ENCODE peak calls at places on chromosomes 2 and 18, in nine cellular contexts. One of them, this sample, is unnamed.

GRCh38 chr2:84880645-84881521 is at the start of gene TRABD2A:
- DNase-seq in fibroblast of mammary gland: peak
- DNase-seq in neural crest cell: peak
- DNase-seq in astrocyte of the spinal cord: no peak
- DNase-seq in thoracic aorta: no peak
- DNase-seq in cardiac muscle cell: no peak
- DNase-seq in Calu3: no peak
- DNase-seq in tibial artery: no peak
- DNase-seq in brain microvascular endothelial cell: no peak
- DNase-seq in this sample: peak

GRCh38 chr2:246489-247145 is 17.2 kb downstream of the SH3YL1 start:
- DNase-seq in thoracic aorta: no peak
- DNase-seq in cardiac muscle cell: peak
- DNase-seq in fibroblast of mammary gland: peak
- DNase-seq in neural crest cell: peak
- DNase-seq in Calu3: peak
- DNase-seq in astrocyte of the spinal cord: peak
- DNase-seq in brain microvascular endothelial cell: peak
- DNase-seq in tibial artery: no peak
- DNase-seq in this sample: peak

GRCh38 chr2:59713577-59713976 is 839.9 kb downstream of the BCL11A start:
- DNase-seq in tibial artery: no peak
- DNase-seq in neural crest cell: no peak
- DNase-seq in Calu3: no peak
- DNase-seq in brain microvascular endothelial cell: no peak
- DNase-seq in cardiac muscle cell: no peak
- DNase-seq in fibroblast of mammary gland: no peak
- DNase-seq in thoracic aorta: no peak
- DNase-seq in astrocyte of the spinal cord: no peak
- DNase-seq in this sample: no peak

GRCh38 chr2:241102239-241102803 is at the start of gene MTERF4:
- DNase-seq in neural crest cell: peak
- DNase-seq in astrocyte of the spinal cord: peak
- DNase-seq in thoracic aorta: peak
- DNase-seq in cardiac muscle cell: peak
- DNase-seq in brain microvascular endothelial cell: peak
- DNase-seq in tibial artery: peak
- DNase-seq in Calu3: peak
- DNase-seq in fibroblast of mammary gland: peak
- DNase-seq in this sample: peak

GRCh38 chr2:74834806-74835755 is 1.2 kb downstream of the HK2 start:
- DNase-seq in brain microvascular endothelial cell: no peak
- DNase-seq in Calu3: peak
- DNase-seq in neural crest cell: peak
- DNase-seq in tibial artery: no peak
- DNase-seq in cardiac muscle cell: peak
- DNase-seq in astrocyte of the spinal cord: peak
- DNase-seq in thoracic aorta: no peak
- DNase-seq in fibroblast of mammary gland: peak
- DNase-seq in this sample: peak

GRCh38 chr18:75679347-75679746 is 251.8 kb upstream of the SMIM21 start:
- DNase-seq in thoracic aorta: no peak
- DNase-seq in brain microvascular endothelial cell: no peak
- DNase-seq in fibroblast of mammary gland: peak
- DNase-seq in tibial artery: no peak
- DNase-seq in cardiac muscle cell: peak
- DNase-seq in astrocyte of the spinal cord: peak
- DNase-seq in neural crest cell: no peak
- DNase-seq in Calu3: no peak
- DNase-seq in this sample: no peak

GRCh38 chr18:50678651-50679415 is 118.9 kb downstream of the MAPK4 start:
- DNase-seq in tibial artery: peak
- DNase-seq in Calu3: no peak
- DNase-seq in fibroblast of mammary gland: no peak
- DNase-seq in thoracic aorta: no peak
- DNase-seq in astrocyte of the spinal cord: no peak
- DNase-seq in brain microvascular endothelial cell: no peak
- DNase-seq in neural crest cell: no peak
- DNase-seq in cardiac muscle cell: no peak
- DNase-seq in this sample: no peak

GRCh38 chr2:188813846-188814245 is 160.3 kb upstream of the COL3A1 start:
- DNase-seq in thoracic aorta: no peak
- DNase-seq in cardiac muscle cell: peak
- DNase-seq in neural crest cell: no peak
- DNase-seq in brain microvascular endothelial cell: peak
- DNase-seq in fibroblast of mammary gland: peak
- DNase-seq in Calu3: no peak
- DNase-seq in astrocyte of the spinal cord: peak
- DNase-seq in tibial artery: no peak
- DNase-seq in this sample: peak

GRCh38 chr2:135870571-135870970 is 5.7 kb downstream of the MCM6 start:
- DNase-seq in thoracic aorta: no peak
- DNase-seq in fibroblast of mammary gland: no peak
- DNase-seq in Calu3: no peak
- DNase-seq in brain microvascular endothelial cell: no peak
- DNase-seq in tibial artery: no peak
- DNase-seq in cardiac muscle cell: no peak
- DNase-seq in neural crest cell: no peak
- DNase-seq in astrocyte of the spinal cord: no peak
- DNase-seq in this sample: no peak

GRCh38 chr2:3024401-3024935 is 353.1 kb downstream of the EIPR1 start:
- DNase-seq in thoracic aorta: no peak
- DNase-seq in tibial artery: no peak
- DNase-seq in fibroblast of mammary gland: no peak
- DNase-seq in astrocyte of the spinal cord: no peak
- DNase-seq in Calu3: no peak
- DNase-seq in cardiac muscle cell: no peak
- DNase-seq in brain microvascular endothelial cell: no peak
- DNase-seq in neural crest cell: no peak
- DNase-seq in this sample: no peak

GRCh38 chr2:232741284-232741683 is 35.1 kb downstream of the KCNJ13 start:
- DNase-seq in thoracic aorta: no peak
- DNase-seq in fibroblast of mammary gland: no peak
- DNase-seq in tibial artery: no peak
- DNase-seq in astrocyte of the spinal cord: no peak
- DNase-seq in brain microvascular endothelial cell: no peak
- DNase-seq in cardiac muscle cell: no peak
- DNase-seq in neural crest cell: no peak
- DNase-seq in Calu3: no peak
- DNase-seq in this sample: no peak

GRCh38 chr18:24785019-24785418 is 324.6 kb downstream of the HRH4 start:
- DNase-seq in neural crest cell: no peak
- DNase-seq in astrocyte of the spinal cord: no peak
- DNase-seq in fibroblast of mammary gland: no peak
- DNase-seq in brain microvascular endothelial cell: no peak
- DNase-seq in thoracic aorta: no peak
- DNase-seq in Calu3: no peak
- DNase-seq in cardiac muscle cell: no peak
- DNase-seq in tibial artery: no peak
- DNase-seq in this sample: no peak

DNA sequence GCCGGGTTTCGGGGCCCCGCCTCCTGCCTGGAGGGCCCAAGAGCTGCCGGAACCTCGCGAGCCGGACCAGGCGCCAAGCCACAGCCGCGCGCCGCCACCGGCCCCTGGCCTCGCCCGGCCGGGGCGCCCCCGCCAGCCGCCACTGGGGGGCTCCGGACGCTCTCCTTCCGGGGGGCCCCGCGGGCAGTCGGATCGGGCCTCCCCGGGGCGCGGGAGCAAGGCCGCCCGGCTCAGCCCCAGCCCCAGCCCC is 17.4 kb upstream of the HAAO start:
- DNase-seq in neural crest cell: peak
- DNase-seq in fibroblast of mammary gland: no peak
- DNase-seq in tibial artery: peak
- DNase-seq in brain microvascular endothelial cell: peak
- DNase-seq in Calu3: peak
- DNase-seq in astrocyte of the spinal cord: no peak
- DNase-seq in thoracic aorta: peak
- DNase-seq in cardiac muscle cell: peak
- DNase-seq in this sample: no peak
- TF ChIP-seq CTCF in neural crest cell: peak
- TF ChIP-seq CTCF in fibroblast of mammary gland: no peak
- TF ChIP-seq CTCF in tibial artery: no peak
- TF ChIP-seq CTCF in brain microvascular endothelial cell: no peak
- TF ChIP-seq CTCF in Calu3: peak
- TF ChIP-seq CTCF in astrocyte of the spinal cord: no peak
- TF ChIP-seq CTCF in thoracic aorta: no peak
- TF ChIP-seq CTCF in cardiac muscle cell: no peak
- TF ChIP-seq CTCF in this sample: no peak

GRCh38 chr2:172804423-172804822 is 68.8 kb downstream of the RAPGEF4 start:
- DNase-seq in fibroblast of mammary gland: no peak
- DNase-seq in astrocyte of the spinal cord: no peak
- DNase-seq in Calu3: no peak
- DNase-seq in brain microvascular endothelial cell: no peak
- DNase-seq in tibial artery: no peak
- DNase-seq in cardiac muscle cell: no peak
- DNase-seq in thoracic aorta: no peak
- DNase-seq in neural crest cell: no peak
- DNase-seq in this sample: no peak
- TF ChIP-seq CTCF in fibroblast of mammary gland: no peak
- TF ChIP-seq CTCF in astrocyte of the spinal cord: no peak
- TF ChIP-seq CTCF in Calu3: no peak
- TF ChIP-seq CTCF in brain microvascular endothelial cell: no peak
- TF ChIP-seq CTCF in tibial artery: no peak
- TF ChIP-seq CTCF in cardiac muscle cell: no peak
- TF ChIP-seq CTCF in thoracic aorta: no peak
- TF ChIP-seq CTCF in neural crest cell: no peak
- TF ChIP-seq CTCF in this sample: no peak

GRCh38 chr2:23660227-23660626 is 266.7 kb downstream of the ATAD2B start:
- DNase-seq in Calu3: no peak
- DNase-seq in neural crest cell: no peak
- DNase-seq in tibial artery: no peak
- DNase-seq in fibroblast of mammary gland: no peak
- DNase-seq in brain microvascular endothelial cell: no peak
- DNase-seq in cardiac muscle cell: no peak
- DNase-seq in astrocyte of the spinal cord: no peak
- DNase-seq in thoracic aorta: no peak
- DNase-seq in this sample: no peak
- TF ChIP-seq CTCF in Calu3: no peak
- TF ChIP-seq CTCF in neural crest cell: no peak
- TF ChIP-seq CTCF in tibial artery: no peak
- TF ChIP-seq CTCF in fibroblast of mammary gland: no peak
- TF ChIP-seq CTCF in brain microvascular endothelial cell: no peak
- TF ChIP-seq CTCF in cardiac muscle cell: no peak
- TF ChIP-seq CTCF in astrocyte of the spinal cord: no peak
- TF ChIP-seq CTCF in thoracic aorta: no peak
- TF ChIP-seq CTCF in this sample: no peak

DNA sequence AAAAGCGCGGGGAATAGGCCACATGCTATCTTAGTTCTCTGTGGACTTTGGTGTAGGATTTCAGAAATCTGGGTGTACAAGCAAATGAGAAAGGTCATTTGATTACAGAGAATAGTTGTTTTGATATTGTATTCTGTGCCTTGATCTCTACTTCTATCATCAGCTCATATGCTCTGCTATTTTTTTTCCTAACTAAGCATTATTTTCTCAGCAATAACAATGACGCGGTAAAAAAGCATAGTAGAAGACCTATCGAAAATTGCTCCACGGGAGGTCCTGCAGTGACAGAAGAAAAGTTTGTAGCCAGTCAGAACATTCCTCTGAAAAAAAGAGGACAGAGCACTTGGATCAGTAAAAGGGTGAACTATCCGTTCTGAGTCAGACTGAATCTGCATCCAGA is 2.8 kb upstream of the SETBP1 start:
- DNase-seq in Calu3: no peak
- DNase-seq in neural crest cell: no peak
- DNase-seq in thoracic aorta: no peak
- DNase-seq in astrocyte of the spinal cord: no peak
- DNase-seq in brain microvascular endothelial cell: no peak
- DNase-seq in fibroblast of mammary gland: peak
- DNase-seq in tibial artery: no peak
- DNase-seq in cardiac muscle cell: no peak
- DNase-seq in this sample: no peak
- TF ChIP-seq CTCF in Calu3: no peak
- TF ChIP-seq CTCF in neural crest cell: no peak
- TF ChIP-seq CTCF in thoracic aorta: no peak
- TF ChIP-seq CTCF in astrocyte of the spinal cord: no peak
- TF ChIP-seq CTCF in brain microvascular endothelial cell: no peak
- TF ChIP-seq CTCF in fibroblast of mammary gland: no peak
- TF ChIP-seq CTCF in tibial artery: no peak
- TF ChIP-seq CTCF in cardiac muscle cell: no peak
- TF ChIP-seq CTCF in this sample: no peak

This sample was measured in fibroblast of lung.